ENCODE peak calls at places on chromosomes 11 and 22, in nine cellular contexts. One of them, this sample, is unnamed.
A peak's percentile ranks its signal among the peaks of the same experiment; 100 is the strongest.

GRCh38 chr11:3091846-3092602 is 34.8 kb upstream of the CARS1 start:
- DNase-seq in left ventricle myocardium inferior: peak; percentile 62
- DNase-seq in lower lobe of right lung: peak; percentile 79
- DNase-seq in DND-41: peak; percentile 65
- DNase-seq in heart left ventricle: peak; percentile 87
- DNase-seq in CD8-positive, alpha-beta T cell: peak; percentile 50
- DNase-seq in stomach: peak; percentile 74
- DNase-seq in ovary: peak; percentile 74
- DNase-seq in HCT116: peak; percentile 67
- DNase-seq in this sample: no peak

GRCh38 chr11:75280227-75280671 is 39.7 kb downstream of the TPBGL start:
- DNase-seq in CD8-positive, alpha-beta T cell: peak; percentile 60
- DNase-seq in DND-41: peak; percentile 81
- DNase-seq in HCT116: peak; percentile 41
- DNase-seq in lower lobe of right lung: peak; percentile 75
- DNase-seq in left ventricle myocardium inferior: peak; percentile 75
- DNase-seq in heart left ventricle: peak; percentile 82
- DNase-seq in stomach: peak; percentile 83
- DNase-seq in ovary: peak; percentile 81
- DNase-seq in this sample: no peak

GRCh38 chr22:37283393-37283937 is 1.2 kb downstream of the CYTH4 start:
- DNase-seq in left ventricle myocardium inferior: no peak
- DNase-seq in heart left ventricle: peak; percentile 70
- DNase-seq in HCT116: no peak
- DNase-seq in ovary: no peak
- DNase-seq in DND-41: no peak
- DNase-seq in CD8-positive, alpha-beta T cell: no peak
- DNase-seq in lower lobe of right lung: no peak
- DNase-seq in stomach: no peak
- DNase-seq in this sample: no peak

GRCh38 chr11:70399681-70400112 is 1.4 kb downstream of the CTTN start:
- DNase-seq in heart left ventricle: peak; percentile 87
- DNase-seq in HCT116: peak; percentile 87
- DNase-seq in CD8-positive, alpha-beta T cell: no peak
- DNase-seq in DND-41: no peak
- DNase-seq in left ventricle myocardium inferior: peak; percentile 77
- DNase-seq in lower lobe of right lung: peak; percentile 78
- DNase-seq in stomach: peak; percentile 81
- DNase-seq in ovary: peak; percentile 96
- DNase-seq in this sample: peak; percentile 83

GRCh38 chr11:70547821-70548670 is 149.7 kb downstream of the CTTN start:
- DNase-seq in heart left ventricle: peak; percentile 53
- DNase-seq in lower lobe of right lung: no peak
- DNase-seq in DND-41: no peak
- DNase-seq in HCT116: no peak
- DNase-seq in CD8-positive, alpha-beta T cell: no peak
- DNase-seq in ovary: no peak
- DNase-seq in stomach: peak; percentile 48
- DNase-seq in left ventricle myocardium inferior: no peak
- DNase-seq in this sample: no peak

GRCh38 chr11:14411818-14412217 is 52.8 kb upstream of the RRAS2 start:
- DNase-seq in DND-41: peak; percentile 62
- DNase-seq in stomach: no peak
- DNase-seq in left ventricle myocardium inferior: peak; percentile 18
- DNase-seq in CD8-positive, alpha-beta T cell: no peak
- DNase-seq in ovary: no peak
- DNase-seq in heart left ventricle: no peak
- DNase-seq in lower lobe of right lung: no peak
- DNase-seq in HCT116: no peak
- DNase-seq in this sample: peak; percentile 85

GRCh38 chr11:57324886-57325734 is at the start of gene TNKS1BP1:
- DNase-seq in heart left ventricle: peak; percentile 98
- DNase-seq in DND-41: peak; percentile 94
- DNase-seq in ovary: peak; percentile 98
- DNase-seq in CD8-positive, alpha-beta T cell: peak; percentile 74
- DNase-seq in lower lobe of right lung: peak; percentile 98
- DNase-seq in stomach: peak; percentile 98
- DNase-seq in left ventricle myocardium inferior: peak; percentile 97
- DNase-seq in HCT116: peak; percentile 86
- DNase-seq in this sample: peak; percentile 88

GRCh38 chr11:81655351-81655750 is 1078.3 kb downstream of the FAM181B start:
- DNase-seq in left ventricle myocardium inferior: no peak
- DNase-seq in stomach: no peak
- DNase-seq in HCT116: no peak
- DNase-seq in lower lobe of right lung: no peak
- DNase-seq in DND-41: no peak
- DNase-seq in CD8-positive, alpha-beta T cell: no peak
- DNase-seq in heart left ventricle: no peak
- DNase-seq in ovary: no peak
- DNase-seq in this sample: no peak

GRCh38 chr22:46053563-46054090 is 76.7 kb upstream of the WNT7B start:
- DNase-seq in HCT116: no peak
- DNase-seq in lower lobe of right lung: peak; percentile 87
- DNase-seq in ovary: peak; percentile 87
- DNase-seq in CD8-positive, alpha-beta T cell: peak; percentile 38
- DNase-seq in DND-41: peak; percentile 68
- DNase-seq in stomach: peak; percentile 84
- DNase-seq in left ventricle myocardium inferior: peak; percentile 82
- DNase-seq in heart left ventricle: peak; percentile 91
- DNase-seq in this sample: no peak

GRCh38 chr22:44411226-44412135 is 86.6 kb downstream of the RTL6 start:
- DNase-seq in CD8-positive, alpha-beta T cell: no peak
- DNase-seq in DND-41: no peak
- DNase-seq in HCT116: no peak
- DNase-seq in lower lobe of right lung: peak; percentile 30
- DNase-seq in ovary: peak; percentile 38
- DNase-seq in left ventricle myocardium inferior: no peak
- DNase-seq in heart left ventricle: peak; percentile 46
- DNase-seq in stomach: no peak
- DNase-seq in this sample: no peak

GRCh38 chr11:60763692-60764369 is 7.2 kb downstream of the MS4A15 start:
- DNase-seq in ovary: no peak
- DNase-seq in heart left ventricle: no peak
- DNase-seq in HCT116: no peak
- DNase-seq in lower lobe of right lung: no peak
- DNase-seq in CD8-positive, alpha-beta T cell: no peak
- DNase-seq in left ventricle myocardium inferior: no peak
- DNase-seq in DND-41: no peak
- DNase-seq in stomach: no peak
- DNase-seq in this sample: no peak

GRCh38 chr22:25361899-25362214 is 142.4 kb downstream of the CRYBB2 start:
- DNase-seq in lower lobe of right lung: no peak
- DNase-seq in HCT116: no peak
- DNase-seq in ovary: no peak
- DNase-seq in CD8-positive, alpha-beta T cell: no peak
- DNase-seq in stomach: no peak
- DNase-seq in heart left ventricle: no peak
- DNase-seq in DND-41: no peak
- DNase-seq in left ventricle myocardium inferior: no peak
- DNase-seq in this sample: no peak

GRCh38 chr11:83948205-83948604 is 662.0 kb upstream of the CCDC90B start:
- DNase-seq in lower lobe of right lung: no peak
- DNase-seq in DND-41: no peak
- DNase-seq in heart left ventricle: no peak
- DNase-seq in HCT116: no peak
- DNase-seq in ovary: no peak
- DNase-seq in stomach: no peak
- DNase-seq in CD8-positive, alpha-beta T cell: no peak
- DNase-seq in left ventricle myocardium inferior: no peak
- DNase-seq in this sample: no peak

GRCh38 chr11:87281496-87281895 is 243.8 kb downstream of the TMEM135 start:
- DNase-seq in CD8-positive, alpha-beta T cell: no peak
- DNase-seq in HCT116: no peak
- DNase-seq in left ventricle myocardium inferior: no peak
- DNase-seq in stomach: no peak
- DNase-seq in ovary: no peak
- DNase-seq in lower lobe of right lung: no peak
- DNase-seq in DND-41: no peak
- DNase-seq in heart left ventricle: no peak
- DNase-seq in this sample: no peak

GRCh38 chr22:27724181-27724580 is 77.4 kb downstream of the MN1 start:
- DNase-seq in ovary: no peak
- DNase-seq in left ventricle myocardium inferior: no peak
- DNase-seq in lower lobe of right lung: no peak
- DNase-seq in CD8-positive, alpha-beta T cell: no peak
- DNase-seq in stomach: no peak
- DNase-seq in HCT116: no peak
- DNase-seq in heart left ventricle: no peak
- DNase-seq in DND-41: no peak
- DNase-seq in this sample: no peak

GRCh38 chr22:27723708-27724107 is 77.8 kb downstream of the MN1 start:
- DNase-seq in heart left ventricle: no peak
- DNase-seq in ovary: no peak
- DNase-seq in stomach: no peak
- DNase-seq in lower lobe of right lung: no peak
- DNase-seq in HCT116: no peak
- DNase-seq in CD8-positive, alpha-beta T cell: no peak
- DNase-seq in DND-41: no peak
- DNase-seq in left ventricle myocardium inferior: no peak
- DNase-seq in this sample: no peak

GRCh38 chr22:27720860-27721259 is 80.7 kb downstream of the MN1 start:
- DNase-seq in HCT116: no peak
- DNase-seq in lower lobe of right lung: no peak
- DNase-seq in left ventricle myocardium inferior: no peak
- DNase-seq in CD8-positive, alpha-beta T cell: no peak
- DNase-seq in stomach: no peak
- DNase-seq in heart left ventricle: no peak
- DNase-seq in ovary: no peak
- DNase-seq in DND-41: no peak
- DNase-seq in this sample: no peak

GRCh38 chr22:27724706-27725105 is 76.8 kb downstream of the MN1 start:
- DNase-seq in DND-41: no peak
- DNase-seq in heart left ventricle: no peak
- DNase-seq in HCT116: no peak
- DNase-seq in ovary: no peak
- DNase-seq in left ventricle myocardium inferior: no peak
- DNase-seq in stomach: no peak
- DNase-seq in CD8-positive, alpha-beta T cell: no peak
- DNase-seq in lower lobe of right lung: no peak
- DNase-seq in this sample: peak; percentile 39

DNA sequence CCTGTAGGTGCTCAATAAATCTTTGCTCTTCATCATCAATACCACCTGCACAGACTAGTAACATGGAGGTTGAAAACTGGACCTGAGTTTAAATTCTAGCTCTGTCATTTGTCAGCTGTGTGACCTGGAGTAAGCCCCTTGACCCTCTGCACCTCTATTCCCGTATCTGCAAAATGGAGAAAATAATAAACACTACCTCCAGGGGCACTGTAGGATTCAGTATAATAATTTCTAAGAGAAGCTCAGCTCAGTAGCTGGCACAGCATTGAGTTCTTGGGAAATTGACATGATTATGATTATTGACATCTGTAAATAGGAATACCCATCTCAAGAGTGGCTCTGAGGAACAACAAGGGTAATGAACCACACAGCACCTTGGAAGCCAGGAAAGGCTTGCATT is 78.4 kb downstream of the MN1 start:
- DNase-seq in HCT116: no peak
- DNase-seq in ovary: no peak
- DNase-seq in lower lobe of right lung: no peak
- DNase-seq in CD8-positive, alpha-beta T cell: no peak
- DNase-seq in heart left ventricle: no peak
- DNase-seq in stomach: no peak
- DNase-seq in DND-41: no peak
- DNase-seq in left ventricle myocardium inferior: no peak
- DNase-seq in this sample: no peak
- TF ChIP-seq CTCF in HCT116: peak; percentile 47
- TF ChIP-seq CTCF in ovary: no peak
- TF ChIP-seq CTCF in lower lobe of right lung: no peak
- TF ChIP-seq CTCF in CD8-positive, alpha-beta T cell: no peak
- TF ChIP-seq CTCF in heart left ventricle: no peak
- TF ChIP-seq CTCF in stomach: no peak
- TF ChIP-seq CTCF in DND-41: peak; percentile 12
- TF ChIP-seq CTCF in left ventricle myocardium inferior: peak; percentile 23
- TF ChIP-seq CTCF in this sample: peak; percentile 6

GRCh38 chr22:50487290-50488005 is 789 bp downstream of the MIOX start:
- DNase-seq in lower lobe of right lung: no peak
- DNase-seq in left ventricle myocardium inferior: no peak
- DNase-seq in DND-41: no peak
- DNase-seq in HCT116: no peak
- DNase-seq in stomach: no peak
- DNase-seq in ovary: no peak
- DNase-seq in heart left ventricle: peak; percentile 55
- DNase-seq in CD8-positive, alpha-beta T cell: no peak
- DNase-seq in this sample: no peak
- H3K27me3 ChIP-seq in lower lobe of right lung: peaks cover 32% of the 10 kb centered on the region
- H3K27me3 ChIP-seq in left ventricle myocardium inferior: peaks cover 72% of the 10 kb centered on the region
- H3K27me3 ChIP-seq in DND-41: no peaks in the 10 kb centered on the region
- H3K27me3 ChIP-seq in HCT116: no peaks in the 10 kb centered on the region
- H3K27me3 ChIP-seq in stomach: peaks cover 6% of the 10 kb centered on the region
- H3K27me3 ChIP-seq in ovary: no peaks in the 10 kb centered on the region
- H3K27me3 ChIP-seq in heart left ventricle: peaks cover 7% of the 10 kb centered on the region
- H3K27me3 ChIP-seq in CD8-positive, alpha-beta T cell: no peaks in the 10 kb centered on the region
- H3K27me3 ChIP-seq in this sample: no peaks in the 10 kb centered on the region

GRCh38 chr11:82732348-82732733 is 1.3 kb downstream of the FAM181B start:
- DNase-seq in DND-41: no peak
- DNase-seq in heart left ventricle: no peak
- DNase-seq in HCT116: no peak
- DNase-seq in lower lobe of right lung: no peak
- DNase-seq in stomach: no peak
- DNase-seq in ovary: no peak
- DNase-seq in left ventricle myocardium inferior: no peak
- DNase-seq in CD8-positive, alpha-beta T cell: no peak
- DNase-seq in this sample: no peak
- H3K4me3 ChIP-seq in DND-41: no peak overlapping the region
- H3K4me3 ChIP-seq in heart left ventricle: peak overlapping the region; percentile 58
- H3K4me3 ChIP-seq in HCT116: no peak overlapping the region
- H3K4me3 ChIP-seq in lower lobe of right lung: peak overlapping the region; percentile 53
- H3K4me3 ChIP-seq in stomach: peak overlapping the region; percentile 56
- H3K4me3 ChIP-seq in ovary: peak overlapping the region; percentile 33
- H3K4me3 ChIP-seq in left ventricle myocardium inferior: peak overlapping the region; percentile 71
- H3K4me3 ChIP-seq in CD8-positive, alpha-beta T cell: no peak overlapping the region
- H3K4me3 ChIP-seq in this sample: no peak overlapping the region

GRCh38 chr11:107591446-107592236 is 694 bp downstream of the ELMOD1 start:
- DNase-seq in lower lobe of right lung: no peak
- DNase-seq in left ventricle myocardium inferior: no peak
- DNase-seq in stomach: no peak
- DNase-seq in heart left ventricle: peak; percentile 54
- DNase-seq in CD8-positive, alpha-beta T cell: no peak
- DNase-seq in ovary: no peak
- DNase-seq in HCT116: no peak
- DNase-seq in DND-41: no peak
- DNase-seq in this sample: no peak

GRCh38 chr11:107592813-107593212 is 1.9 kb downstream of the ELMOD1 start:
- DNase-seq in HCT116: no peak
- DNase-seq in DND-41: no peak
- DNase-seq in lower lobe of right lung: no peak
- DNase-seq in stomach: no peak
- DNase-seq in CD8-positive, alpha-beta T cell: no peak
- DNase-seq in left ventricle myocardium inferior: no peak
- DNase-seq in heart left ventricle: no peak
- DNase-seq in ovary: no peak
- DNase-seq in this sample: no peak

GRCh38 chr11:107590460-107591097 is 368 bp upstream of the ELMOD1 start:
- DNase-seq in stomach: no peak
- DNase-seq in CD8-positive, alpha-beta T cell: no peak
- DNase-seq in DND-41: no peak
- DNase-seq in HCT116: no peak
- DNase-seq in lower lobe of right lung: no peak
- DNase-seq in heart left ventricle: no peak
- DNase-seq in ovary: no peak
- DNase-seq in left ventricle myocardium inferior: no peak
- DNase-seq in this sample: no peak

GRCh38 chr11:107592256-107592655 is 1.3 kb downstream of the ELMOD1 start:
- DNase-seq in heart left ventricle: no peak
- DNase-seq in lower lobe of right lung: no peak
- DNase-seq in DND-41: no peak
- DNase-seq in HCT116: no peak
- DNase-seq in CD8-positive, alpha-beta T cell: no peak
- DNase-seq in left ventricle myocardium inferior: no peak
- DNase-seq in stomach: no peak
- DNase-seq in ovary: no peak
- DNase-seq in this sample: no peak

GRCh38 chr11:107591098-107591445 is at the start of gene ELMOD1:
- DNase-seq in lower lobe of right lung: peak; percentile 62
- DNase-seq in ovary: peak; percentile 50
- DNase-seq in stomach: no peak
- DNase-seq in DND-41: no peak
- DNase-seq in left ventricle myocardium inferior: peak; percentile 54
- DNase-seq in CD8-positive, alpha-beta T cell: no peak
- DNase-seq in heart left ventricle: peak; percentile 70
- DNase-seq in HCT116: no peak
- DNase-seq in this sample: no peak
- TF ChIP-seq CTCF in lower lobe of right lung: peak; percentile 21
- TF ChIP-seq CTCF in ovary: no peak
- TF ChIP-seq CTCF in stomach: no peak
- TF ChIP-seq CTCF in DND-41: no peak
- TF ChIP-seq CTCF in left ventricle myocardium inferior: peak; percentile 33
- TF ChIP-seq CTCF in CD8-positive, alpha-beta T cell: no peak
- TF ChIP-seq CTCF in heart left ventricle: no peak
- TF ChIP-seq CTCF in HCT116: no peak
- TF ChIP-seq CTCF in this sample: peak; percentile 24